ENCODE peak calls at places on chromosomes 5 and 9, in four cellular contexts. One of them, this sample, is unnamed.
A peak's percentile ranks its signal among the peaks of the same experiment; 100 is the strongest.

GRCh38 chr5:22644859-22645258 is 208.3 kb downstream of the CDH12 start:
- DNase-seq in heart left ventricle: no peak
- DNase-seq in neural progenitor cell: no peak
- DNase-seq in K562: no peak
- DNase-seq in this sample: no peak

GRCh38 chr5:132022737-132023136 is 11.3 kb upstream of the ACSL6 start:
- DNase-seq in heart left ventricle: no peak
- DNase-seq in neural progenitor cell: no peak
- DNase-seq in K562: peak; percentile 35
- DNase-seq in this sample: no peak

GRCh38 chr5:61286446-61287132 is 45.5 kb upstream of the ZSWIM6 start:
- DNase-seq in heart left ventricle: no peak
- DNase-seq in neural progenitor cell: no peak
- DNase-seq in K562: no peak
- DNase-seq in this sample: no peak

GRCh38 chr5:93909356-93909755 is 168.0 kb upstream of the POU5F2 start:
- DNase-seq in neural progenitor cell: peak; percentile 7
- DNase-seq in heart left ventricle: no peak
- DNase-seq in K562: no peak
- DNase-seq in this sample: no peak

GRCh38 chr5:124981901-124982300 is 235.5 kb upstream of the ZNF608 start:
- DNase-seq in K562: no peak
- DNase-seq in neural progenitor cell: no peak
- DNase-seq in heart left ventricle: no peak
- DNase-seq in this sample: no peak

GRCh38 chr5:40124367-40124766 is 555.3 kb upstream of the PTGER4 start:
- DNase-seq in neural progenitor cell: peak; percentile 38
- DNase-seq in heart left ventricle: no peak
- DNase-seq in K562: no peak
- DNase-seq in this sample: no peak

GRCh38 chr5:75612211-75612579 is 942 bp downstream of the ANKDD1B start:
- DNase-seq in neural progenitor cell: peak; percentile 11
- DNase-seq in K562: no peak
- DNase-seq in heart left ventricle: no peak
- DNase-seq in this sample: no peak

GRCh38 chr5:8525835-8526234 is 656.9 kb downstream of the MTRR start:
- DNase-seq in heart left ventricle: no peak
- DNase-seq in K562: no peak
- DNase-seq in neural progenitor cell: no peak
- DNase-seq in this sample: no peak

GRCh38 chr5:147575598-147575997 is 65.7 kb upstream of the DPYSL3 start:
- DNase-seq in K562: no peak
- DNase-seq in neural progenitor cell: no peak
- DNase-seq in heart left ventricle: no peak
- DNase-seq in this sample: no peak

GRCh38 chr5:147573171-147573570 is 63.3 kb upstream of the DPYSL3 start:
- DNase-seq in neural progenitor cell: no peak
- DNase-seq in K562: no peak
- DNase-seq in heart left ventricle: no peak
- DNase-seq in this sample: no peak

GRCh38 chr5:147576646-147577535 is 67.0 kb upstream of the DPYSL3 start:
- DNase-seq in heart left ventricle: peak; percentile 41
- DNase-seq in K562: peak; percentile 36
- DNase-seq in neural progenitor cell: peak; percentile 74
- DNase-seq in this sample: peak; percentile 53

DNA sequence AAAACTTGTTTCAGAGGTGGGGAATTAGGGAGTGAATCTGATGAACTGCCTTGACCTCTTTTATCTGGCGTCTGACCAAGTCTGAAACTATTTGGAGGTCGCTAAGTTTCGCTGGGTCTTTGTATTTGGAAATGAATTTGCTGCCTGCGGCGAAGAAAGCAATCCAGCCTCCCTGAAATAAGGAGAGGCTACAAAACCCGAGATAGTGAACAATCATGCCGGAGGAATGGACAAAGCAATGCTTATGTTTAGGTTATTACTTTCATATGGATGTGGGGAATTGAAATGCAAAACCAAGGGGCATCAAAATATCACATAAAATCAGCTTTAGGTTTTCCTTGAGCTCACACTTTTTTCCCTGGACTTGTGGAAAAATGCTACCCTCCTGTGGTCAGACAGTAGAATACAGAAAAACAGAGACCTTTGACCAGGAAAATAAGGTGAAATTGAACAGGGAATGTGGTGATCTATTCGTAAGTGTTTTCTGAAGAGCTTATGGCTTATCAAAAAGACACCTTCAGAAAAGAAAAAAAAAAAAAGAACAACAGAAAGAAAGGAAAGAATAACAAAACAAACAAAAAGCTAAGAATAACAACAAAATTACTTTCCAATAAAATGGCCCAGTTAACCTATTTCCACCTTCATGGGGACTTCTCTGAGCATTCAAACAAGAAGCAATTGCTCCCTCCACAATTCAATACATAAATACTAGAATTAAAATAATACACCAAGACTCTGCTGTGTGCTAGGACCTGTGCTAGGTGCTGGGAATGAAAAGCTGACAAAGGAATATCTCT is 68.6 kb upstream of the DPYSL3 start:
- DNase-seq in heart left ventricle: no peak
- DNase-seq in K562: peak; percentile 10
- DNase-seq in neural progenitor cell: peak; percentile 68
- DNase-seq in this sample: peak; percentile 59
- TF ChIP-seq CTCF in heart left ventricle: peak; percentile 48
- TF ChIP-seq CTCF in K562: peak; percentile 36
- TF ChIP-seq CTCF in neural progenitor cell: peak; percentile 85
- TF ChIP-seq CTCF in this sample: peak; percentile 83

DNA sequence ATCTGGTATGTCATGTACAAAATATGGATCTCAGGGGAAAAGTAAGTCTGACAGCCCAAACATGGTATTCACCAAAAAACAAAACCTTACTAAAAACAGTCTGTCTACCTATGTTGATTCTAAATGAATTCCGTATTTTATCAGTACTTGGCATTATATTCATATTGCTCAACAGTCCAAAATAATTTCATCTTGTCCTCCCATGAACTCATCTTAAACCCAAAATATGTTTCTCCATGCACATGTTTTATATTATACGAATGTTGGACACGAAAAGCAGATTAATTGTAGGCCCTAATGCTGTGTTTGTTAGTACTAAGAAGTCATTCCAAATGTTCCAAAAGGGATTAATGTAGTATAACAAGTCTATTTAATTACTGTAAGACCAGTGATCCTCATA is 20.1 kb downstream of the NFIB start:
- DNase-seq in neural progenitor cell: no peak
- DNase-seq in heart left ventricle: no peak
- DNase-seq in K562: no peak
- DNase-seq in this sample: no peak
- H3K27ac ChIP-seq in neural progenitor cell: no peak overlapping the region
- H3K27ac ChIP-seq in heart left ventricle: no peak overlapping the region
- H3K27ac ChIP-seq in K562: no peak overlapping the region
- H3K27ac ChIP-seq in this sample: no peak overlapping the region

GRCh38 chr5:81513982-81514381 is 120.0 kb upstream of the ACOT12 start:
- DNase-seq in neural progenitor cell: no peak
- DNase-seq in heart left ventricle: no peak
- DNase-seq in K562: no peak
- DNase-seq in this sample: peak; percentile 37
- TF ChIP-seq CTCF in neural progenitor cell: peak; percentile 15
- TF ChIP-seq CTCF in heart left ventricle: peak; percentile 19
- TF ChIP-seq CTCF in K562: peak; percentile 37
- TF ChIP-seq CTCF in this sample: peak; percentile 60

GRCh38 chr5:1137567-1138444 is 25.9 kb upstream of the SLC12A7 start:
- DNase-seq in neural progenitor cell: no peak
- DNase-seq in heart left ventricle: no peak
- DNase-seq in K562: no peak
- DNase-seq in this sample: no peak
- H3K27ac ChIP-seq in neural progenitor cell: no peak overlapping the region
- H3K27ac ChIP-seq in heart left ventricle: no peak overlapping the region
- H3K27ac ChIP-seq in K562: no peak overlapping the region
- H3K27ac ChIP-seq in this sample: peak overlapping the region; percentile 62

DNA sequence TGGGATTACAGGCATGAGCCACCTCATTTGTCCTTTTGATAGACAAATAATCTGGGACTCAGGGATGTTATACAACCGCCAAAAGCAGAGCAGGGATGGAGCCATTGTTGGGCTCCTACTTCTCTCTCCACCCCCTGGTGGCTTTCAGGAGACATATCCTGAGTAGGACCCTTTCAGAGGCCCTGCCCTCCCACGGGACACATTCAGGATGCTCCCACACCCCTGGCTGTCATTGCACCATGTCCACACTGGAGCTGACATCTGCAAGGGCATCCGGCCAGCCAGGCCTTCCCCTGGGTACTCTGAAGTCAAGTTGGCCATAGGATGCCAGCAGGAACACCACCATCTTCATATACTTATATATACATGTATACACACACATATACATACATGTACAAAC is 181.8 kb downstream of the SYK start:
- DNase-seq in neural progenitor cell: no peak
- DNase-seq in heart left ventricle: no peak
- DNase-seq in K562: no peak
- DNase-seq in this sample: no peak
- TF ChIP-seq CTCF in neural progenitor cell: no peak
- TF ChIP-seq CTCF in heart left ventricle: no peak
- TF ChIP-seq CTCF in K562: no peak
- TF ChIP-seq CTCF in this sample: no peak

DNA sequence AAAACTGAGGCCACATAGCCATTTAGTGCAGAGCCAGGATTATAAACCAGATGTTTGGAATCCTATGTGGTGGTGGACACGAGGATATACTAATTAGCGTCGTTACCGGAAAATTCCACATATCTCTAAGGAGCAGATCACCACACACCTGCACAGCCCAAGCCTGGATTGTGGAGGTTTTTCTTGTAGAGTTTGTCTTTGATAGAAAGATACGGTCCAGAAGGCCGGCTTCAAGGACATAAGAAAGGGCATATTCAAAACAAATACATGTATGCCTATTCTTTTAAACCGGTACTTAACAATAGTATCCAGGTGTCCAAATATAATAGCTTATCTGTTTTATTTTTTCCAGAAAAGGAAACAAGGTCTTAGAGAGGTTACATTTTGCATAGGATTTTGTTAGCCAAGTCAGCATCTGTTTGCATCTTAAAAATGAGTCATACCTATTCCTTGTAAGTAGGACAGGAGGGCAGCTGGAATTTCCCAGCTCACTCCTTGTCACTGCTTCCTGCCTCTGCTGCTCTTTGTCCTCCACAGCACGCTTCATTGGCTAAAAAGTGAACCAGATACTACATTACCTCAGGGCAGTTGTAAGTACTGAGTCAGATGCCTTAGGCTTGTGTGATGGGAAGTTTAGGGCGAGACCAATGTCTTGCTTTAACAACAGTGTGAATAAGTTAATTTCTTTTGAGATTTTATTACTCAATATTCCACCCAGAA is 3.6 kb downstream of the TMC1 start:
- DNase-seq in K562: no peak
- DNase-seq in neural progenitor cell: peak; percentile 67
- DNase-seq in heart left ventricle: no peak
- DNase-seq in this sample: peak; percentile 91
- H3K27ac ChIP-seq in K562: no peak overlapping the region
- H3K27ac ChIP-seq in neural progenitor cell: no peak overlapping the region
- H3K27ac ChIP-seq in heart left ventricle: peak overlapping the region; percentile 52
- H3K27ac ChIP-seq in this sample: peak overlapping the region; percentile 94

GRCh38 chr5:153476767-153477166 is 13.7 kb upstream of the GRIA1 start:
- DNase-seq in neural progenitor cell: no peak
- DNase-seq in heart left ventricle: no peak
- DNase-seq in K562: no peak
- DNase-seq in this sample: peak; percentile 85
- TF ChIP-seq CTCF in neural progenitor cell: no peak
- TF ChIP-seq CTCF in heart left ventricle: no peak
- TF ChIP-seq CTCF in K562: no peak
- TF ChIP-seq CTCF in this sample: no peak

DNA sequence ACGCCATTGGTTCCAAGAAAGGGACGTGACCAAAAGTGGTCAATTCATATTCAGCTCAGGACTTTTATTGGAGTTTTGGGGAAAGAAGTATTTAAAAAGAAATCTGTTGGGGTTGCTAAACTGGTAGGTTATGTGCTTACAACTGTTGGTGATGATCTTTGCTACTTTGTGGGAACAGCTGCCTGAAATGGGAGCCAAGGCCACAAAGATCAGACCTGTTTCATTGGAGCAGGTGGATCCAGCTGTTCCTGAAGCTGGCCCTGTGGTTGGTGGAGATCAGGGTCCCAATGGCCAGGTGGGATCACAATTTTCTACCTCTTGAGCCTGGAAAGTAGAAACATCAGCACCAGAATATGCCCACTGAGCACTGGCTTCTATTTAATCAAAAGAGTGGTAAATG is 144.5 kb downstream of the PSAT1 start:
- DNase-seq in neural progenitor cell: no peak
- DNase-seq in heart left ventricle: no peak
- DNase-seq in K562: no peak
- DNase-seq in this sample: no peak
- H3K27ac ChIP-seq in neural progenitor cell: peak overlapping the region; percentile 98
- H3K27ac ChIP-seq in heart left ventricle: no peak overlapping the region
- H3K27ac ChIP-seq in K562: no peak overlapping the region
- H3K27ac ChIP-seq in this sample: no peak overlapping the region

This sample was measured in RWPE1.